ENCODE peak calls at places on chromosome 15, in seven cellular contexts. D is activated naive CD8-positive, alpha-beta T cell treated with anti-CD3 and anti-CD28 coated beads, Interleukin-2, amount 10 ng/mL, durations not matched to agents 7 days and 5 days; O is T-cell; H is MV-4-11; I is body of pancreas; L is activated CD4-positive, alpha-beta T cell treated with anti-CD3 and anti-CD28 coated beads for 1 hour; Z is tibial artery. A is an unnamed sample.

GRCh38 chr15:68418611-68419161 is 13.3 kb downstream of the ITGA11 start:
- DNase-seq in I (no peak), H (peak; percentile 48), D (no peak), Z (no peak), O (no peak), L (no peak), A (no peak)

GRCh38 chr15:100158368-100158767 is 183.4 kb downstream of the ADAMTS17 start:
- DNase-seq in Z (no peak), H (no peak), O (no peak), D (no peak), I (no peak), L (no peak), A (no peak)

GRCh38 chr15:92429378-92430066 is 35.8 kb downstream of the ST8SIA2 start:
- DNase-seq in I (no peak), D (no peak), O (no peak), L (no peak), H (peak; percentile 4), Z (no peak), A (no peak)

GRCh38 chr15:71612066-71612715 is 198.2 kb upstream of the NR2E3 start:
- DNase-seq in Z (no peak), O (no peak), I (peak; percentile 28), D (no peak), H (no peak), L (no peak), A (no peak)

GRCh38 chr15:63157891-63158431 is 684 bp upstream of the RPS27L start:
- DNase-seq in H (peak; percentile 51), D (peak; percentile 41), Z (peak; percentile 74), I (peak; percentile 52), O (no peak), L (no peak), A (peak; percentile 79)

GRCh38 chr15:70722266-70723123 is 40.9 kb downstream of the UACA start:
- DNase-seq in D (no peak), H (peak; percentile 33), L (no peak), I (no peak), Z (no peak), O (no peak), A (peak; percentile 62)

GRCh38 chr15:71084264-71084663 is 31.0 kb upstream of the THSD4 start:
- DNase-seq in D (no peak), L (no peak), H (no peak), I (no peak), O (no peak), Z (no peak), A (no peak)

GRCh38 chr15:85742186-85742751 is 52.5 kb downstream of the KLHL25 start:
- DNase-seq in D (no peak), L (no peak), Z (peak; percentile 16), H (peak; percentile 71), I (no peak), O (no peak), A (peak; percentile 53)

GRCh38 chr15:52351206-52351907 is 55.8 kb upstream of the MYO5C start:
- DNase-seq in H (peak; percentile 44), I (no peak), Z (peak; percentile 60), L (no peak), O (no peak), D (no peak), A (no peak)

GRCh38 chr15:96088592-96088991 is 241.9 kb upstream of the NR2F2 start:
- DNase-seq in Z (no peak), I (no peak), O (no peak), D (no peak), L (no peak), H (no peak), A (no peak)

GRCh38 chr15:98904466-98905048 is 103.0 kb downstream of the PGPEP1L start:
- DNase-seq in O (no peak), D (no peak), H (peak; percentile 52), L (no peak), Z (no peak), I (no peak), A (peak; percentile 64)

GRCh38 chr15:67914537-67915373 is 74.9 kb upstream of the RNU6-1 start:
- DNase-seq in I (peak; percentile 69), H (no peak), Z (peak; percentile 67), O (no peak), L (no peak), D (no peak), A (no peak)

GRCh38 chr15:92884459-92884812 is 15.7 kb upstream of the CHD2 start:
- DNase-seq in D (no peak), H (no peak), L (no peak), I (no peak), Z (no peak), O (no peak), A (no peak)

GRCh38 chr15:63038926-63039673 is 3.4 kb upstream of the TPM1 start:
- DNase-seq in D (no peak), I (no peak), L (no peak), H (no peak), O (no peak), Z (no peak), A (no peak)

GRCh38 chr15:76340198-76340801 is 3.7 kb downstream of the ISL2 start:
- DNase-seq in Z (no peak), I (peak; percentile 32), D (peak; percentile 63), O (no peak), H (peak; percentile 30), L (no peak), A (no peak)

GRCh38 chr15:78414608-78415250 is 23.3 kb upstream of the IREB2 start:
- DNase-seq in H (no peak), O (no peak), L (no peak), D (no peak), I (no peak), Z (no peak), A (no peak)

GRCh38 chr15:90126457-90127435 is 24.5 kb upstream of the IDH2 start:
- DNase-seq in I (peak; percentile 66), H (peak; percentile 71), L (no peak), O (no peak), Z (no peak), D (no peak), A (no peak)

GRCh38 chr15:71357967-71358366 is 242.7 kb downstream of the THSD4 start:
- DNase-seq in D (no peak), H (no peak), Z (no peak), L (no peak), O (no peak), I (no peak), A (no peak)

GRCh38 chr15:95840004-95840403 is 490.5 kb upstream of the NR2F2 start:
- DNase-seq in D (no peak), O (no peak), I (peak; percentile 24), L (no peak), Z (peak; percentile 77), H (no peak), A (no peak)

GRCh38 chr15:45134046-45134445 is 4.3 kb downstream of the DUOX1 start:
- DNase-seq in D (no peak), Z (no peak), I (no peak), H (no peak), L (no peak), O (no peak), A (no peak)

GRCh38 chr15:70486451-70487379 is 276.6 kb downstream of the UACA start:
- DNase-seq in O (peak; percentile 47), Z (peak; percentile 36), D (peak; percentile 77), L (no peak), H (peak; percentile 100), I (no peak), A (peak; percentile 92)

GRCh38 chr15:67062365-67062985 is 2.9 kb upstream of the SMAD3 start:
- DNase-seq in Z (no peak), D (no peak), I (peak; percentile 66), H (no peak), L (no peak), O (no peak), A (no peak)

GRCh38 chr15:87155771-87156170 is 1076.1 kb downstream of the AGBL1 start:
- DNase-seq in I (no peak), O (no peak), D (no peak), L (no peak), H (no peak), Z (no peak), A (no peak)

GRCh38 chr15:70096215-70096974 is 1.3 kb downstream of the TLE3 start:
- DNase-seq in D (peak; percentile 70), H (no peak), O (peak; percentile 15), L (peak; percentile 33), I (peak; percentile 46), Z (peak; percentile 59), A (peak; percentile 65)

GRCh38 chr15:87267798-87268197 is 988.7 kb downstream of the NTRK3 start:
- DNase-seq in Z (no peak), I (no peak), O (no peak), D (no peak), H (no peak), L (no peak), A (no peak)

GRCh38 chr15:26910715-26911114 is 43.9 kb downstream of the GABRA5 start:
- DNase-seq in Z (no peak), I (no peak), L (no peak), D (no peak), O (no peak), H (no peak), A (no peak)

A was measured in KBM-7.